ENCODE peak calls at places on chromosomes 6 and 20, in six cellular contexts. K is DND-41, U is prostate gland, B is AG04449, X is H9, W is pancreas. M is an unnamed sample.

GRCh38 chr6:143410859-143411270 is 39.6 kb downstream of the ADAT2 start:
- DNase-seq in K (no peak), U (no peak), B (peak; percentile 38), X (no peak), W (no peak), M (no peak)

GRCh38 chr20:10221022-10221421 is 2.4 kb downstream of the SNAP25 start:
- DNase-seq in K (no peak), U (no peak), B (no peak), X (no peak), W (no peak), M (no peak)

GRCh38 chr6:51535327-51535726 is 552.1 kb downstream of the PKHD1 start:
- DNase-seq in K (peak; percentile 67), U (no peak), B (no peak), X (no peak), W (no peak), M (no peak)

GRCh38 chr20:44581515-44581914 is 864 bp upstream of the PKIG start:
- DNase-seq in K (no peak), U (no peak), B (no peak), X (no peak), W (no peak), M (no peak)

GRCh38 chr20:34100578-34100977 is 11.5 kb downstream of the EIF2S2 start:
- DNase-seq in K (no peak), U (no peak), B (no peak), X (no peak), W (no peak), M (no peak)

GRCh38 chr6:121485359-121485809 is 49.9 kb downstream of the GJA1 start:
- DNase-seq in K (no peak), U (no peak), B (no peak), X (no peak), W (no peak), M (no peak)

GRCh38 chr6:89921691-89922090 is 27.4 kb downstream of the GJA10 start:
- DNase-seq in K (no peak), U (no peak), B (no peak), X (no peak), W (no peak), M (no peak)

GRCh38 chr6:17431581-17431980 is 38.2 kb downstream of the CAP2 start:
- DNase-seq in K (no peak), U (no peak), B (no peak), X (no peak), W (no peak), M (no peak)

GRCh38 chr20:51930775-51931174 is 128.5 kb upstream of the SALL4 start:
- DNase-seq in K (no peak), U (no peak), B (no peak), X (no peak), W (no peak), M (no peak)

GRCh38 chr6:82363368-82364086 is at the start of gene TPBG:
- DNase-seq in K (no peak), U (peak; percentile 42), B (no peak), X (peak; percentile 89), W (peak; percentile 39), M (peak; percentile 85)

GRCh38 chr20:4135385-4136077 is 120.2 kb upstream of the RNF24 start:
- DNase-seq in K (no peak), U (no peak), B (peak; percentile 96), X (peak; percentile 52), W (peak; percentile 47), M (no peak)

GRCh38 chr6:49911252-49911651 is 44.9 kb upstream of the CRISP1 start:
- DNase-seq in K (no peak), U (no peak), B (no peak), X (peak; percentile 63), W (no peak), M (no peak)

GRCh38 chr20:25669826-25670422 is 26.7 kb downstream of the ZNF337 start:
- DNase-seq in K (peak; percentile 25), U (no peak), B (peak; percentile 58), X (peak; percentile 57), W (no peak), M (no peak)

GRCh38 chr6:111551521-111552231 is 54.0 kb downstream of the TRAF3IP2 start:
- DNase-seq in K (no peak), U (peak; percentile 78), B (no peak), X (no peak), W (peak; percentile 87), M (peak; percentile 15)

GRCh38 chr6:35343092-35343834 is 905 bp downstream of the PPARD start:
- DNase-seq in K (no peak), U (no peak), B (no peak), X (no peak), W (peak; percentile 21), M (no peak)

GRCh38 chr20:14992961-14993360 is 655.5 kb upstream of the FLRT3 start:
- DNase-seq in K (no peak), U (no peak), B (no peak), X (no peak), W (no peak), M (no peak)

GRCh38 chr6:110341671-110342304 is 16.4 kb downstream of the METTL24 start:
- DNase-seq in K (no peak), U (no peak), B (no peak), X (peak; percentile 70), W (no peak), M (peak; percentile 49)

GRCh38 chr6:93932175-93932574 is 512.8 kb upstream of the EPHA7 start:
- DNase-seq in K (no peak), U (no peak), B (no peak), X (peak; percentile 28), W (no peak), M (no peak)

DNA sequence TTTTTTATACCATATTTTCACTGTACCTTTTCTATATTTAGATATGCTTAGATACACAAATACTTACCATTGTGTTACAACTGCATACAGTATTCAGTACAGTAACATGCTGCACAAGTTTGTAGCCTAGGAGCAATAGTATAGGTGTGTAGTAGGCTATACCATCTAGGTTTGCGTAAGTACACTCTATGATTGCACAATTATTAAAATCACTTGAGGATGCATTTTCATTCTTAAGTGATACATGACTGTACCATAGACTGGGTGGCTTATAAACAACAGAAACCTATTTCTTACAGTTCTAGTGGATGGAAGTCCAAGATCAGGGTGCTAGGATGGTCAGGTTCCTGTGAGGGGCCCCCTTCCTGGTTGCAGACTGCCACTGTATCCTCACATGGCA is 234.1 kb downstream of the SLC35F1 start:
- DNase-seq in K (no peak), U (no peak), B (no peak), X (no peak), W (no peak), M (no peak)
- TF ChIP-seq CTCF in K (no peak), U (no peak), B (no peak), X (no peak), W (no peak), M (no peak)

GRCh38 chr6:25637946-25638345 is 14.1 kb upstream of the SCGN start:
- DNase-seq in K (no peak), U (no peak), B (no peak), X (peak; percentile 71), W (peak; percentile 62), M (no peak)
- TF ChIP-seq CTCF in K (no peak), U (no peak), B (no peak), X (peak; percentile 56), W (no peak), M (no peak)

GRCh38 chr6:28115799-28116198 is 8.6 kb upstream of the ZSCAN16 start:
- DNase-seq in K (no peak), U (no peak), B (no peak), X (no peak), W (no peak), M (no peak)
- TF ChIP-seq CTCF in K (no peak), U (no peak), B (no peak), X (no peak), W (no peak), M (no peak)

GRCh38 chr6:157158456-157158855 is 164.9 kb downstream of the TMEM242 start:
- DNase-seq in K (no peak), U (no peak), B (no peak), X (no peak), W (no peak), M (no peak)

GRCh38 chr6:157157228-157157627 is 166.1 kb downstream of the TMEM242 start:
- DNase-seq in K (no peak), U (no peak), B (no peak), X (no peak), W (no peak), M (no peak)

GRCh38 chr6:157161912-157162311 is 161.4 kb downstream of the TMEM242 start:
- DNase-seq in K (no peak), U (no peak), B (no peak), X (no peak), W (no peak), M (no peak)

GRCh38 chr6:157159339-157159738 is 164.0 kb downstream of the TMEM242 start:
- DNase-seq in K (no peak), U (no peak), B (no peak), X (no peak), W (no peak), M (no peak)

GRCh38 chr6:157158897-157159296 is 164.4 kb downstream of the TMEM242 start:
- DNase-seq in K (no peak), U (no peak), B (no peak), X (no peak), W (no peak), M (no peak)
- TF ChIP-seq CTCF in K (no peak), U (no peak), B (no peak), X (peak; percentile 42), W (no peak), M (no peak)

GRCh38 chr6:5869261-5869660 is 137.5 kb downstream of the NRN1 start:
- DNase-seq in K (no peak), U (no peak), B (no peak), X (no peak), W (no peak), M (no peak)
- TF ChIP-seq CTCF in K (no peak), U (no peak), B (no peak), X (no peak), W (no peak), M (no peak)

DNA sequence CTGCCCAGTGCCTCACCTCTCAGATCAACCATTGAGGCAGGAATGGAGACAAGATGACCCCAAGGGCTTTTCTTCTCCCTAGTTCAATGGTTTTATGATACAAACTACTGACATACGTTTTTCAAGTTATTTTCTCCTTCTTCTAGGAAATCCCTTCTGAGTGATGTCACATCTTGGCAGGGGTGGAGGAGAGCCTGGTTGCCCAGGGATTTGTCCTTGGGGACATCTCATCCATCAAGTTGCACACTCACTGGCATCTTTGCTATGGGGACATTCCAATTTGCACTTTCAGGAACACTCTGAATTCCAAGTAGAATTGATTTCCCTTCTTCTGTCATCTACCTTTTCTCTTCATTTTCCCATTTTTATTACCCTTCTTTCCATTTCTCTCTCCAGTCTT is 9.9 kb downstream of the ZFP57 start:
- DNase-seq in K (no peak), U (no peak), B (no peak), X (no peak), W (no peak), M (no peak)
- TF ChIP-seq CTCF in K (no peak), U (no peak), B (no peak), X (no peak), W (no peak), M (no peak)

M was measured in nephron progenitor cell.